ENCODE peak calls at places on chromosomes 7 and 10, in four cellular contexts. One of them, this sample, is unnamed.

GRCh38 chr7:135558337-135558767 is 635 bp downstream of the NUP205 start:
- DNase-seq in AG08396: peak; percentile 57
- DNase-seq in left ventricle myocardium superior: peak; percentile 48
- DNase-seq in fibroblast of lung: peak; percentile 56
- DNase-seq in this sample: peak; percentile 81

GRCh38 chr7:128448751-128449300 is 6.9 kb upstream of the HILPDA start:
- DNase-seq in AG08396: no peak
- DNase-seq in left ventricle myocardium superior: no peak
- DNase-seq in fibroblast of lung: no peak
- DNase-seq in this sample: no peak

GRCh38 chr10:107517811-107518210 is 353.3 kb upstream of the SORCS1 start:
- DNase-seq in left ventricle myocardium superior: no peak
- DNase-seq in AG08396: no peak
- DNase-seq in fibroblast of lung: no peak
- DNase-seq in this sample: no peak

GRCh38 chr7:62361-63116 is 129.8 kb upstream of the FAM20C start:
- DNase-seq in left ventricle myocardium superior: peak; percentile 26
- DNase-seq in AG08396: no peak
- DNase-seq in fibroblast of lung: no peak
- DNase-seq in this sample: no peak

GRCh38 chr10:62554632-62555199 is 180.5 kb downstream of the ZNF365 start:
- DNase-seq in fibroblast of lung: peak; percentile 55
- DNase-seq in AG08396: peak; percentile 47
- DNase-seq in left ventricle myocardium superior: no peak
- DNase-seq in this sample: peak; percentile 42

GRCh38 chr7:80916770-80917681 is 1.8 kb downstream of the SEMA3C start:
- DNase-seq in AG08396: peak; percentile 47
- DNase-seq in fibroblast of lung: peak; percentile 71
- DNase-seq in left ventricle myocardium superior: no peak
- DNase-seq in this sample: peak; percentile 91

GRCh38 chr7:29265208-29265923 is 70.8 kb downstream of the CHN2 start:
- DNase-seq in AG08396: no peak
- DNase-seq in left ventricle myocardium superior: no peak
- DNase-seq in fibroblast of lung: peak; percentile 32
- DNase-seq in this sample: peak; percentile 29

GRCh38 chr7:134703781-134704180 is 57.1 kb downstream of the BPGM start:
- DNase-seq in left ventricle myocardium superior: no peak
- DNase-seq in fibroblast of lung: peak; percentile 94
- DNase-seq in AG08396: no peak
- DNase-seq in this sample: peak; percentile 71